ENCODE peak calls at places on chromosome 19, in nine cellular contexts. One of them, this sample, is unnamed.
A peak's percentile ranks its signal among the peaks of the same experiment; 100 is the strongest.

GRCh38 chr19:11378319-11379189 is 4.1 kb downstream of the SWSAP1 start:
- DNase-seq in Peyer's patch: no peak
- DNase-seq in testis: peak; percentile 75
- DNase-seq in body of pancreas: peak; percentile 49
- DNase-seq in uterus: no peak
- DNase-seq in IMR-90: peak; percentile 89
- DNase-seq in heart left ventricle: no peak
- DNase-seq in transverse colon: peak; percentile 39
- DNase-seq in prostate gland: peak; percentile 57
- DNase-seq in this sample: peak; percentile 61

GRCh38 chr19:9782282-9782681 is 13.7 kb upstream of the ZNF846 start:
- DNase-seq in Peyer's patch: no peak
- DNase-seq in testis: no peak
- DNase-seq in body of pancreas: no peak
- DNase-seq in uterus: no peak
- DNase-seq in IMR-90: no peak
- DNase-seq in heart left ventricle: no peak
- DNase-seq in transverse colon: no peak
- DNase-seq in prostate gland: no peak
- DNase-seq in this sample: peak; percentile 44

GRCh38 chr19:6228523-6229215 is 51.1 kb downstream of the MLLT1 start:
- DNase-seq in Peyer's patch: peak; percentile 30
- DNase-seq in testis: no peak
- DNase-seq in body of pancreas: no peak
- DNase-seq in uterus: peak; percentile 31
- DNase-seq in IMR-90: no peak
- DNase-seq in heart left ventricle: no peak
- DNase-seq in transverse colon: no peak
- DNase-seq in prostate gland: no peak
- DNase-seq in this sample: no peak

GRCh38 chr19:57068921-57069697 is 50.7 kb upstream of the USP29 start:
- DNase-seq in Peyer's patch: no peak
- DNase-seq in testis: peak; percentile 95
- DNase-seq in body of pancreas: peak; percentile 11
- DNase-seq in uterus: peak; percentile 73
- DNase-seq in IMR-90: no peak
- DNase-seq in heart left ventricle: no peak
- DNase-seq in transverse colon: no peak
- DNase-seq in prostate gland: peak; percentile 18
- DNase-seq in this sample: peak; percentile 9

GRCh38 chr19:3055741-3056453 is 6.4 kb downstream of the TLE5 start:
- DNase-seq in Peyer's patch: peak; percentile 69
- DNase-seq in testis: no peak
- DNase-seq in body of pancreas: peak; percentile 74
- DNase-seq in uterus: peak; percentile 41
- DNase-seq in IMR-90: no peak
- DNase-seq in heart left ventricle: no peak
- DNase-seq in transverse colon: peak; percentile 79
- DNase-seq in prostate gland: peak; percentile 94
- DNase-seq in this sample: no peak

GRCh38 chr19:8392017-8392591 is 1.9 kb downstream of the RAB11B start:
- DNase-seq in Peyer's patch: no peak
- DNase-seq in testis: peak; percentile 43
- DNase-seq in body of pancreas: peak; percentile 70
- DNase-seq in uterus: no peak
- DNase-seq in IMR-90: no peak
- DNase-seq in heart left ventricle: no peak
- DNase-seq in transverse colon: no peak
- DNase-seq in prostate gland: no peak
- DNase-seq in this sample: no peak

GRCh38 chr19:3420244-3420755 is 53.9 kb downstream of the NFIC start:
- DNase-seq in Peyer's patch: no peak
- DNase-seq in testis: no peak
- DNase-seq in body of pancreas: no peak
- DNase-seq in uterus: no peak
- DNase-seq in IMR-90: no peak
- DNase-seq in heart left ventricle: no peak
- DNase-seq in transverse colon: no peak
- DNase-seq in prostate gland: no peak
- DNase-seq in this sample: no peak

GRCh38 chr19:40219721-40220276 is 1.6 kb upstream of the TTC9B start:
- DNase-seq in Peyer's patch: no peak
- DNase-seq in testis: no peak
- DNase-seq in body of pancreas: no peak
- DNase-seq in uterus: no peak
- DNase-seq in IMR-90: peak; percentile 76
- DNase-seq in heart left ventricle: no peak
- DNase-seq in transverse colon: no peak
- DNase-seq in prostate gland: no peak
- DNase-seq in this sample: no peak

GRCh38 chr19:6677924-6678689 is 8.1 kb upstream of the TNFSF14 start:
- DNase-seq in Peyer's patch: peak; percentile 45
- DNase-seq in testis: peak; percentile 73
- DNase-seq in body of pancreas: no peak
- DNase-seq in uterus: no peak
- DNase-seq in IMR-90: no peak
- DNase-seq in heart left ventricle: no peak
- DNase-seq in transverse colon: no peak
- DNase-seq in prostate gland: no peak
- DNase-seq in this sample: no peak

GRCh38 chr19:41877916-41878905 is 1.1 kb downstream of the CD79A start:
- DNase-seq in Peyer's patch: no peak
- DNase-seq in testis: no peak
- DNase-seq in body of pancreas: no peak
- DNase-seq in uterus: no peak
- DNase-seq in IMR-90: no peak
- DNase-seq in heart left ventricle: no peak
- DNase-seq in transverse colon: peak; percentile 26
- DNase-seq in prostate gland: no peak
- DNase-seq in this sample: no peak

GRCh38 chr19:16355293-16356043 is 30.8 kb downstream of the KLF2 start:
- DNase-seq in Peyer's patch: no peak
- DNase-seq in testis: peak; percentile 69
- DNase-seq in body of pancreas: no peak
- DNase-seq in uterus: peak; percentile 54
- DNase-seq in IMR-90: no peak
- DNase-seq in heart left ventricle: peak; percentile 76
- DNase-seq in transverse colon: no peak
- DNase-seq in prostate gland: no peak
- DNase-seq in this sample: peak; percentile 92

GRCh38 chr19:53581871-53582279 is 43.9 kb downstream of the ZNF331 start:
- DNase-seq in Peyer's patch: no peak
- DNase-seq in testis: no peak
- DNase-seq in body of pancreas: no peak
- DNase-seq in uterus: no peak
- DNase-seq in IMR-90: no peak
- DNase-seq in heart left ventricle: no peak
- DNase-seq in transverse colon: no peak
- DNase-seq in prostate gland: no peak
- DNase-seq in this sample: no peak

GRCh38 chr19:15891434-15891833 is 6.4 kb downstream of the CYP4F2 start:
- DNase-seq in Peyer's patch: no peak
- DNase-seq in testis: no peak
- DNase-seq in body of pancreas: no peak
- DNase-seq in uterus: no peak
- DNase-seq in IMR-90: no peak
- DNase-seq in heart left ventricle: no peak
- DNase-seq in transverse colon: no peak
- DNase-seq in prostate gland: no peak
- DNase-seq in this sample: no peak

GRCh38 chr19:46629546-46630025 is 4.7 kb upstream of the PTGIR start:
- DNase-seq in Peyer's patch: no peak
- DNase-seq in testis: no peak
- DNase-seq in body of pancreas: no peak
- DNase-seq in uterus: no peak
- DNase-seq in IMR-90: no peak
- DNase-seq in heart left ventricle: no peak
- DNase-seq in transverse colon: no peak
- DNase-seq in prostate gland: no peak
- DNase-seq in this sample: no peak

GRCh38 chr19:35608250-35608649 is 4.3 kb upstream of the HAUS5 start:
- DNase-seq in Peyer's patch: no peak
- DNase-seq in testis: no peak
- DNase-seq in body of pancreas: no peak
- DNase-seq in uterus: no peak
- DNase-seq in IMR-90: no peak
- DNase-seq in heart left ventricle: no peak
- DNase-seq in transverse colon: no peak
- DNase-seq in prostate gland: no peak
- DNase-seq in this sample: peak; percentile 16

GRCh38 chr19:10288662-10289166 is 1.0 kb upstream of the ICAM5 start:
- DNase-seq in Peyer's patch: no peak
- DNase-seq in testis: no peak
- DNase-seq in body of pancreas: no peak
- DNase-seq in uterus: no peak
- DNase-seq in IMR-90: peak; percentile 40
- DNase-seq in heart left ventricle: no peak
- DNase-seq in transverse colon: peak; percentile 66
- DNase-seq in prostate gland: no peak
- DNase-seq in this sample: peak; percentile 70

GRCh38 chr19:36665832-36666231 is 805 bp downstream of the ZNF461 start:
- DNase-seq in Peyer's patch: no peak
- DNase-seq in testis: no peak
- DNase-seq in body of pancreas: no peak
- DNase-seq in uterus: no peak
- DNase-seq in IMR-90: no peak
- DNase-seq in heart left ventricle: no peak
- DNase-seq in transverse colon: no peak
- DNase-seq in prostate gland: no peak
- DNase-seq in this sample: no peak
- H3K4me3 ChIP-seq in Peyer's patch: peak overlapping the region; percentile 57
- H3K4me3 ChIP-seq in testis: peak overlapping the region; percentile 72
- H3K4me3 ChIP-seq in body of pancreas: no peak overlapping the region
- H3K4me3 ChIP-seq in uterus: peak overlapping the region; percentile 74
- H3K4me3 ChIP-seq in IMR-90: peak overlapping the region; percentile 67
- H3K4me3 ChIP-seq in heart left ventricle: peak overlapping the region; percentile 76
- H3K4me3 ChIP-seq in transverse colon: peak overlapping the region; percentile 49
- H3K4me3 ChIP-seq in prostate gland: peak overlapping the region; percentile 66
- H3K4me3 ChIP-seq in this sample: peak overlapping the region; percentile 88

GRCh38 chr19:13363954-13364353 is 142.3 kb downstream of the CACNA1A start:
- DNase-seq in Peyer's patch: no peak
- DNase-seq in testis: no peak
- DNase-seq in body of pancreas: no peak
- DNase-seq in uterus: no peak
- DNase-seq in IMR-90: no peak
- DNase-seq in heart left ventricle: no peak
- DNase-seq in transverse colon: no peak
- DNase-seq in prostate gland: no peak
- DNase-seq in this sample: no peak

GRCh38 chr19:13370948-13371347 is 135.3 kb downstream of the CACNA1A start:
- DNase-seq in Peyer's patch: no peak
- DNase-seq in testis: no peak
- DNase-seq in body of pancreas: no peak
- DNase-seq in uterus: no peak
- DNase-seq in IMR-90: no peak
- DNase-seq in heart left ventricle: no peak
- DNase-seq in transverse colon: no peak
- DNase-seq in prostate gland: no peak
- DNase-seq in this sample: no peak

GRCh38 chr19:13363235-13363634 is 143.0 kb downstream of the CACNA1A start:
- DNase-seq in Peyer's patch: no peak
- DNase-seq in testis: no peak
- DNase-seq in body of pancreas: no peak
- DNase-seq in uterus: no peak
- DNase-seq in IMR-90: no peak
- DNase-seq in heart left ventricle: no peak
- DNase-seq in transverse colon: no peak
- DNase-seq in prostate gland: no peak
- DNase-seq in this sample: no peak

DNA sequence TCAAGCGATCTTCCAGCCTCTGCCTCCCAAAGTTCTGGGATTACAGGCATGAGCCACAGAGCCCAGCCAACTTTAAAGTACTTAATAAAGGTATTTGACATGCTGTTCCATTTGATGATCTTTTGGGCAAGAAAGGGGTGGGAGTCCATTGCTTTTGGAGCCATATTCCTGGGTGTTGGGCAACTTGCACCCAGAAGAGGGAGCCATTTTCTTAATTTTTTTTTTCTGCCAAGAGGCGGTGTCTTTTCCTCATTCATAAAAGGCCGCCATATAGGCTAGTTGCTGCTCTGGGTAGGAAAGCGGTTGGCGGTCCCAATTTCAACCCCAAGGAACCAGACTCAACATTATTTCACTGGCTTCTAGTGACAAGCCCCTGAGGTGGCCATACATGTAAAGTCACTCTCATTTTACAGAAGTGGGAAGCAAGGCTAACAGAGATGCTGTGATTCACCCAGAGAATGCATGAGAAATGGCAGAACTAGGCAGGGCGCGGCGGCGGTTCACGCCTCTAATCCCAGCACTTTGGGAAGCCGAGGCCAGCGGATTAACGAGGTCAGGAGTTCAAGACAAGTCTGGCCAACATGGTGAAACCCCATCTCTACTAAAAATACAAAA is 139.6 kb downstream of the CACNA1A start:
- DNase-seq in Peyer's patch: no peak
- DNase-seq in testis: no peak
- DNase-seq in body of pancreas: no peak
- DNase-seq in uterus: no peak
- DNase-seq in IMR-90: peak; percentile 31
- DNase-seq in heart left ventricle: no peak
- DNase-seq in transverse colon: no peak
- DNase-seq in prostate gland: no peak
- DNase-seq in this sample: peak; percentile 34
- TF ChIP-seq CTCF in Peyer's patch: no peak
- TF ChIP-seq CTCF in testis: no peak
- TF ChIP-seq CTCF in body of pancreas: no peak
- TF ChIP-seq CTCF in uterus: no peak
- TF ChIP-seq CTCF in IMR-90: peak; percentile 61
- TF ChIP-seq CTCF in heart left ventricle: peak; percentile 10
- TF ChIP-seq CTCF in transverse colon: no peak
- TF ChIP-seq CTCF in prostate gland: no peak
- TF ChIP-seq CTCF in this sample: no peak

GRCh38 chr19:49809987-49810389 is 3.1 kb downstream of the FUZ start:
- DNase-seq in Peyer's patch: no peak
- DNase-seq in testis: no peak
- DNase-seq in body of pancreas: no peak
- DNase-seq in uterus: no peak
- DNase-seq in IMR-90: no peak
- DNase-seq in heart left ventricle: no peak
- DNase-seq in transverse colon: no peak
- DNase-seq in prostate gland: no peak
- DNase-seq in this sample: no peak
- TF ChIP-seq POLR2A in Peyer's patch: no peak
- TF ChIP-seq POLR2A in testis: no peak
- TF ChIP-seq POLR2A in body of pancreas: no peak
- TF ChIP-seq POLR2A in uterus: no peak
- TF ChIP-seq POLR2A in IMR-90: no peak
- TF ChIP-seq POLR2A in heart left ventricle: no peak
- TF ChIP-seq POLR2A in transverse colon: no peak
- TF ChIP-seq POLR2A in prostate gland: peak; percentile 31
- TF ChIP-seq POLR2A in this sample: no peak

DNA sequence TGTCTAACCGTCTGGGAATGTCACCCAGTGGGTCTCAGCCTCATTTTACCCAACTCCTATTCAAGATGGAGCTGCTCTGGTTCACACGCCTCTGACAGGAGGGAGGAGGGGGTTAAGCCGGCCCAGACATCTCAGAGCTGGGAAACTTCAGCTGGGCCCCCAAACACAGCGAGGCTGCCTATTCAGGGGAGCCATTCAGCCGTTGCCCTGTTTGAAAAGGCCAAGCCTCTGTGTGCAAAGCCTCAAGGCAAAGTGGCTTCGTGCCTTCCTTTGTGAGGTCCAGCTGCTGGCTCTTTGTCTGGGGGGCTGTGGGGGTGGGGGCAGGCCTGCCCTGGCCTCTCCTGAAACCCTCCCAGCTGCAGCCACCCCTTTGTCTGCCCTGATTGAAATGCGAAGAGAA is 147.4 kb downstream of the PTPRS start:
- DNase-seq in Peyer's patch: no peak
- DNase-seq in testis: no peak
- DNase-seq in body of pancreas: no peak
- DNase-seq in uterus: no peak
- DNase-seq in IMR-90: no peak
- DNase-seq in heart left ventricle: no peak
- DNase-seq in transverse colon: no peak
- DNase-seq in prostate gland: no peak
- DNase-seq in this sample: no peak
- H3K4me3 ChIP-seq in Peyer's patch: no peak overlapping the region
- H3K4me3 ChIP-seq in testis: no peak overlapping the region
- H3K4me3 ChIP-seq in body of pancreas: no peak overlapping the region
- H3K4me3 ChIP-seq in uterus: no peak overlapping the region
- H3K4me3 ChIP-seq in IMR-90: no peak overlapping the region
- H3K4me3 ChIP-seq in heart left ventricle: no peak overlapping the region
- H3K4me3 ChIP-seq in transverse colon: no peak overlapping the region
- H3K4me3 ChIP-seq in prostate gland: no peak overlapping the region
- H3K4me3 ChIP-seq in this sample: no peak overlapping the region